ENCODE peak calls at places on chromosomes 6 and 20, in six cellular contexts. V is trophoblast cell, K is IMR-90, T is mesenchymal stem cell, W is mesendoderm, C is H1. H is an unnamed sample.

GRCh38 chr20:31570735-31571617 is 34.1 kb upstream of the ID1 start:
- DNase-seq in W (no peak), T (no peak), K (no peak), C (no peak), V (no peak), H (no peak)

GRCh38 chr20:62702886-62703852 is 5.5 kb upstream of the NTSR1 start:
- DNase-seq in C (no peak), W (no peak), T (peak; percentile 87), K (peak; percentile 94), V (peak; percentile 75), H (no peak)

GRCh38 chr6:161417712-161418457 is 144.0 kb upstream of the AGPAT4 start:
- DNase-seq in W (peak; percentile 78), C (no peak), K (peak; percentile 85), T (peak; percentile 83), V (no peak), H (no peak)

GRCh38 chr6:7901780-7902179 is 8.8 kb downstream of the TXNDC5 start:
- DNase-seq in V (no peak), W (no peak), C (no peak), T (no peak), K (no peak), H (no peak)

GRCh38 chr20:24503352-24503931 is 34.0 kb downstream of the SYNDIG1 start:
- DNase-seq in K (peak; percentile 13), V (no peak), C (peak; percentile 43), T (no peak), W (peak; percentile 50), H (no peak)

GRCh38 chr6:152745509-152746171 is 5.0 kb upstream of the VIP start:
- DNase-seq in V (no peak), T (no peak), C (no peak), W (no peak), K (peak; percentile 0), H (no peak)

GRCh38 chr20:9981834-9982233 is 53.0 kb upstream of the ANKEF1 start:
- DNase-seq in C (no peak), T (peak; percentile 6), V (no peak), W (no peak), K (no peak), H (no peak)

GRCh38 chr20:57612916-57613315 is 7.3 kb downstream of the ZBP1 start:
- DNase-seq in K (no peak), T (no peak), V (no peak), W (no peak), C (no peak), H (no peak)

GRCh38 chr6:46490425-46491200 is 636 bp downstream of the RCAN2 start:
- DNase-seq in V (no peak), K (no peak), C (peak; percentile 82), T (peak; percentile 6), W (peak; percentile 64), H (peak; percentile 67)

GRCh38 chr6:11196511-11197174 is 35.8 kb downstream of the NEDD9 start:
- DNase-seq in K (peak; percentile 85), T (peak; percentile 89), C (no peak), W (peak; percentile 51), V (no peak), H (peak; percentile 42)

GRCh38 chr20:32461836-32462600 is 103.9 kb downstream of the ASXL1 start:
- DNase-seq in T (no peak), W (no peak), V (no peak), C (no peak), K (no peak), H (no peak)

GRCh38 chr6:21386744-21387143 is 206.8 kb upstream of the SOX4 start:
- DNase-seq in T (no peak), C (no peak), V (peak; percentile 95), K (no peak), W (peak; percentile 97), H (no peak)

GRCh38 chr6:70673054-70673453 is 5.4 kb downstream of the SMAP1 start:
- DNase-seq in C (no peak), W (peak; percentile 34), V (no peak), K (no peak), T (peak; percentile 6), H (no peak)

GRCh38 chr20:38685853-38686473 is 38.3 kb upstream of the SLC32A1 start:
- DNase-seq in K (peak; percentile 44), W (peak; percentile 69), C (peak; percentile 85), V (peak; percentile 20), T (peak; percentile 43), H (peak; percentile 65)
- H3K4ac ChIP-seq in K (no peak overlapping the region), W (no peak overlapping the region), C (no peak overlapping the region), V (no peak overlapping the region), T (no peak overlapping the region), H (no peak overlapping the region)

DNA sequence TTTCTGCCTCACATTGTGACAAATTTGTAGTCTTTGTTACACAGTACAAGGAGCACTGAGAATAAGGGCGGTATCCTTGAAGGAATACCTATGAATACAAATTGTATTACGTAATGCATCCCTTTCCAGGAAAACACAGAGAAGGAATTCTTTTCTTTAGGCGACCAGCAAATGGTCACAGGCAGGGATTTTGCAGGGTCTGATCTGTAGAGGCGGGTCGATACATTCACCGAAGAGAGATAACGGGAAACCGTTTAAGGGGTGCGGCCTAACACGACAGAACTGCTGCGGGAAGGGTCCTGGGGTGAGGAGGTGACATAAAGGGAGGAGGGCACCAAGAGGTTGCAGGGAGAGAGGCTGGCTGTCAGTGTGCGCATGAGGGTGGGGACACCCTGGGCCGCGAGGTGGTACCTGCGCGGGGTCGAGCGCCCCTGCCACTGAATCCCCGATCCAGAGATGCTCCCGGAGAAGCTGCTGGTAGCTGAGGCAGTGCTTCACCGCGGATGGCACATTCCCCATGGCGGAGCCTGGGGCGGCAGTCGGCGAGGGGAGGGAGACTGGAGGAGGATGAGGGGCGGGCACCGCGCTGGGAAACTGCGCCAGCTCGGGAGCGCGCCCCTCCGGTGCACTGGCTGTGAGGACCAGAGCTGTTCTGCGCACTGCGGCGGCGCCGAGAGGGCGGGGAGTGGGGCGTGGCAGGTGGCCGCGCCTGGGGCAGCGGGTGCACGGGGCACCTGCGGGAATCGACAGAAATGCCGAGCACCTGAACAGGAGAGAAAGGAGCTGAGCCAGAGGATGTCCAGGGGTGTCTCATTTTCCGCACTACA is at the start of gene HMGCLL1:
- DNase-seq in K (no peak), V (peak; percentile 54), C (peak; percentile 88), T (peak; percentile 30), W (peak; percentile 76), H (peak; percentile 66)
- H3K4me3 ChIP-seq in K (peak within 1 kb of the TSS; percentile 12), V (peak within 1 kb of the TSS; percentile 70), C (peak within 1 kb of the TSS; percentile 72), T (peak within 1 kb of the TSS; percentile 74), W (peak within 1 kb of the TSS; percentile 13), H (peak within 1 kb of the TSS; percentile 90)

DNA sequence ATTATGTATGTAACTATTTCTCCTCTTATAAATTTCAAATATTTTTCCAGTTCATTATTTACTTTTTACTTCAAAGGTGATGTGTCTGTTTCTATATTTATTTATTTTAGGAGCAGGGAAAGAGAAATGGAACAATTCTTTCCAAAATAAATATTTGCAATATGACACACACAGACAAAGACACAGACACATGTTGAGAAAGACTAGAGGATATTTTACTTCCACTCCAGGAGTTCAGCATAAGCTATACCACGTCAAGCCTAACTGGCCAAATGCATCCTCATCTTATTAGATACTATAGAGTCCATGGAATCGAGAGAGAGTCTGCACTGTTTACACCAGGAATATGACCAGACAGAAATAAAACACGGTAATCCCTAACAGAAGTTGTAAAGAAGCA is 13.3 kb downstream of the RALGAPA2 start:
- DNase-seq in V (no peak), C (no peak), T (no peak), W (no peak), K (no peak), H (no peak)
- H3K4ac ChIP-seq in V (no peak overlapping the region), C (no peak overlapping the region), T (no peak overlapping the region), W (no peak overlapping the region), K (no peak overlapping the region), H (no peak overlapping the region)

GRCh38 chr6:18503588-18504231 is 116.6 kb downstream of the RNF144B start:
- DNase-seq in C (peak; percentile 57), W (peak; percentile 81), T (peak; percentile 76), K (peak; percentile 85), V (peak; percentile 62), H (peak; percentile 58)

GRCh38 chr6:18506387-18507017 is 119.4 kb downstream of the RNF144B start:
- DNase-seq in T (peak; percentile 9), W (no peak), V (no peak), K (peak; percentile 43), C (no peak), H (no peak)

GRCh38 chr6:18501313-18502013 is 114.3 kb downstream of the RNF144B start:
- DNase-seq in T (peak; percentile 81), W (no peak), C (no peak), K (peak; percentile 91), V (peak; percentile 93), H (no peak)

GRCh38 chr6:18504232-18504596 is 117.1 kb downstream of the RNF144B start:
- DNase-seq in T (no peak), K (no peak), W (no peak), V (no peak), C (no peak), H (no peak)

DNA sequence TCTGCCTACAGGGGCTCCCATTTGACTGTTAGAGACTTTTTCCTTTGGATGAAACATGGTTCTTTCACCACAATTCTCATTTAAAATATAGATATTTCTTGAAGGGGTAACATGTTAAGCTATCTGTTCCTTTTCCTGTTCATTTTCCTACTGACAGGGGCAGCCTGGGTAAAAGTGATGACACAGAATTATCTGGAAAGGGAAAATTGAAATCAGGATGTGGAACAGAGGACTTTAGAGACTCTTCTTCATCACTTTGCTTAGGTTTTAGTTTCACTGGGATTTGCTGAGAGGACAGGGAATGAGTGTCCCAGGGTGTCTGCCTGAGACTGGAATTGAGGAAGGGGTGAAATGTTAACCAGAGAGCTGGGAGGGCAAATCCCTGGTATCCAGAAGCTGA is 116.0 kb downstream of the RNF144B start:
- DNase-seq in W (no peak), T (no peak), V (no peak), C (no peak), K (no peak), H (no peak)
- H3K4me3 ChIP-seq in W (no peak overlapping the region), T (no peak overlapping the region), V (no peak overlapping the region), C (no peak overlapping the region), K (no peak overlapping the region), H (no peak overlapping the region)

GRCh38 chr6:37136821-37137200 is 33.1 kb upstream of the PIM1 start:
- DNase-seq in T (no peak), W (no peak), K (no peak), C (no peak), V (no peak), H (no peak)

GRCh38 chr6:37135835-37136694 is 33.9 kb upstream of the PIM1 start:
- DNase-seq in K (no peak), W (no peak), C (no peak), T (no peak), V (no peak), H (no peak)

GRCh38 chr6:37139223-37139962 is 30.6 kb upstream of the PIM1 start:
- DNase-seq in K (no peak), W (peak; percentile 78), V (no peak), C (no peak), T (peak; percentile 22), H (no peak)

GRCh38 chr6:37137881-37138568 is 31.9 kb upstream of the PIM1 start:
- DNase-seq in K (peak; percentile 83), V (peak; percentile 55), C (peak; percentile 60), T (peak; percentile 91), W (no peak), H (no peak)

GRCh38 chr6:37137201-37137880 is 32.6 kb upstream of the PIM1 start:
- DNase-seq in K (peak; percentile 99), V (peak; percentile 87), W (peak; percentile 100), C (peak; percentile 77), T (peak; percentile 99), H (peak; percentile 92)
- H3K4ac ChIP-seq in K (peak overlapping the region; percentile 94), V (no peak overlapping the region), W (peak overlapping the region; percentile 99), C (peak overlapping the region; percentile 69), T (peak overlapping the region; percentile 47), H (no peak overlapping the region)

H was measured in neuronal stem cell.